ENCODE peak calls at places on chromosomes 3 and 15, in six cellular contexts. One of them, this sample, is unnamed.

GRCh38 chr3:63937661-63938651 is 25.8 kb upstream of the SCAANT1 start:
- DNase-seq in fibroblast of the aortic adventitia: no peak
- DNase-seq in B cell: no peak
- DNase-seq in natural killer cell: peak
- DNase-seq in lower leg skin: no peak
- DNase-seq in HFF-Myc: no peak
- DNase-seq in this sample: no peak

GRCh38 chr15:25508369-25509002 is 69.7 kb upstream of the UBE3A start:
- DNase-seq in HFF-Myc: no peak
- DNase-seq in fibroblast of the aortic adventitia: peak
- DNase-seq in B cell: no peak
- DNase-seq in natural killer cell: no peak
- DNase-seq in lower leg skin: no peak
- DNase-seq in this sample: peak

GRCh38 chr15:78308422-78309021 is 9.1 kb upstream of the SKIC8 start:
- DNase-seq in fibroblast of the aortic adventitia: peak
- DNase-seq in B cell: no peak
- DNase-seq in lower leg skin: peak
- DNase-seq in natural killer cell: peak
- DNase-seq in HFF-Myc: no peak
- DNase-seq in this sample: peak

GRCh38 chr3:157175678-157176077 is 15.7 kb upstream of the CCNL1 start:
- DNase-seq in fibroblast of the aortic adventitia: peak
- DNase-seq in HFF-Myc: no peak
- DNase-seq in natural killer cell: no peak
- DNase-seq in lower leg skin: peak
- DNase-seq in B cell: no peak
- DNase-seq in this sample: peak

GRCh38 chr15:96122077-96123027 is 208.1 kb upstream of the NR2F2 start:
- DNase-seq in fibroblast of the aortic adventitia: no peak
- DNase-seq in B cell: no peak
- DNase-seq in lower leg skin: no peak
- DNase-seq in HFF-Myc: no peak
- DNase-seq in natural killer cell: no peak
- DNase-seq in this sample: no peak

GRCh38 chr15:68599560-68600071 is 20.8 kb downstream of the CORO2B start:
- DNase-seq in natural killer cell: no peak
- DNase-seq in fibroblast of the aortic adventitia: peak
- DNase-seq in lower leg skin: no peak
- DNase-seq in B cell: no peak
- DNase-seq in HFF-Myc: peak
- DNase-seq in this sample: no peak

GRCh38 chr15:86138798-86139197 is 59.1 kb downstream of the AGBL1 start:
- DNase-seq in B cell: no peak
- DNase-seq in HFF-Myc: no peak
- DNase-seq in lower leg skin: no peak
- DNase-seq in fibroblast of the aortic adventitia: no peak
- DNase-seq in natural killer cell: no peak
- DNase-seq in this sample: no peak

GRCh38 chr3:10542518-10542917 is 37.1 kb upstream of the ATP2B2 start:
- DNase-seq in B cell: no peak
- DNase-seq in lower leg skin: no peak
- DNase-seq in fibroblast of the aortic adventitia: no peak
- DNase-seq in natural killer cell: no peak
- DNase-seq in HFF-Myc: no peak
- DNase-seq in this sample: no peak

GRCh38 chr3:149120051-149120972 is 9.1 kb upstream of the HPS3 start:
- DNase-seq in B cell: no peak
- DNase-seq in lower leg skin: no peak
- DNase-seq in fibroblast of the aortic adventitia: peak
- DNase-seq in natural killer cell: no peak
- DNase-seq in HFF-Myc: peak
- DNase-seq in this sample: no peak

GRCh38 chr3:72161870-72162617 is 377.1 kb upstream of the PROK2 start:
- DNase-seq in natural killer cell: no peak
- DNase-seq in fibroblast of the aortic adventitia: peak
- DNase-seq in B cell: no peak
- DNase-seq in lower leg skin: no peak
- DNase-seq in HFF-Myc: no peak
- DNase-seq in this sample: no peak

GRCh38 chr15:35427091-35427490 is 118.9 kb downstream of the DPH6 start:
- DNase-seq in natural killer cell: no peak
- DNase-seq in HFF-Myc: peak
- DNase-seq in fibroblast of the aortic adventitia: peak
- DNase-seq in B cell: no peak
- DNase-seq in lower leg skin: no peak
- DNase-seq in this sample: no peak

GRCh38 chr15:59384507-59384906 is 11.8 kb upstream of the MYO1E start:
- DNase-seq in B cell: no peak
- DNase-seq in natural killer cell: no peak
- DNase-seq in HFF-Myc: no peak
- DNase-seq in lower leg skin: no peak
- DNase-seq in fibroblast of the aortic adventitia: no peak
- DNase-seq in this sample: peak

GRCh38 chr15:73771380-73772095 is 18.4 kb upstream of the INSYN1 start:
- DNase-seq in lower leg skin: no peak
- DNase-seq in natural killer cell: no peak
- DNase-seq in fibroblast of the aortic adventitia: no peak
- DNase-seq in HFF-Myc: no peak
- DNase-seq in B cell: no peak
- DNase-seq in this sample: no peak

GRCh38 chr3:57755368-57756021 is 614 bp upstream of the SLMAP start:
- DNase-seq in fibroblast of the aortic adventitia: peak
- DNase-seq in B cell: no peak
- DNase-seq in HFF-Myc: no peak
- DNase-seq in lower leg skin: no peak
- DNase-seq in natural killer cell: no peak
- DNase-seq in this sample: peak

GRCh38 chr3:49792371-49793150 is 6.2 kb upstream of the IP6K1 start:
- DNase-seq in HFF-Myc: no peak
- DNase-seq in lower leg skin: no peak
- DNase-seq in natural killer cell: no peak
- DNase-seq in B cell: no peak
- DNase-seq in fibroblast of the aortic adventitia: no peak
- DNase-seq in this sample: no peak

GRCh38 chr3:41808152-41808551 is 153.8 kb downstream of the ULK4 start:
- DNase-seq in B cell: no peak
- DNase-seq in natural killer cell: no peak
- DNase-seq in fibroblast of the aortic adventitia: peak
- DNase-seq in lower leg skin: no peak
- DNase-seq in HFF-Myc: peak
- DNase-seq in this sample: no peak

GRCh38 chr3:38086496-38086895 is 47.5 kb downstream of the DLEC1 start:
- DNase-seq in lower leg skin: no peak
- DNase-seq in fibroblast of the aortic adventitia: no peak
- DNase-seq in HFF-Myc: no peak
- DNase-seq in B cell: no peak
- DNase-seq in natural killer cell: no peak
- DNase-seq in this sample: no peak

GRCh38 chr3:67646586-67647234 is 7.7 kb downstream of the SUCLG2 start:
- DNase-seq in natural killer cell: no peak
- DNase-seq in fibroblast of the aortic adventitia: peak
- DNase-seq in HFF-Myc: no peak
- DNase-seq in B cell: no peak
- DNase-seq in lower leg skin: no peak
- DNase-seq in this sample: no peak

GRCh38 chr3:123188058-123188457 is 13.7 kb upstream of the SEC22A start:
- DNase-seq in B cell: no peak
- DNase-seq in lower leg skin: no peak
- DNase-seq in natural killer cell: no peak
- DNase-seq in HFF-Myc: no peak
- DNase-seq in fibroblast of the aortic adventitia: peak
- DNase-seq in this sample: no peak

GRCh38 chr3:195302436-195302835 is 31.5 kb upstream of the XXYLT1 start:
- DNase-seq in lower leg skin: no peak
- DNase-seq in B cell: no peak
- DNase-seq in natural killer cell: no peak
- DNase-seq in HFF-Myc: no peak
- DNase-seq in fibroblast of the aortic adventitia: no peak
- DNase-seq in this sample: no peak

GRCh38 chr3:12722205-12722604 is 36.9 kb downstream of the TMEM40 start:
- DNase-seq in B cell: no peak
- DNase-seq in HFF-Myc: no peak
- DNase-seq in natural killer cell: no peak
- DNase-seq in fibroblast of the aortic adventitia: no peak
- DNase-seq in lower leg skin: no peak
- DNase-seq in this sample: no peak

GRCh38 chr3:13543251-13543650 is 5.7 kb upstream of the FBLN2 start:
- DNase-seq in HFF-Myc: no peak
- DNase-seq in B cell: no peak
- DNase-seq in natural killer cell: no peak
- DNase-seq in fibroblast of the aortic adventitia: peak
- DNase-seq in lower leg skin: peak
- DNase-seq in this sample: no peak

GRCh38 chr3:99330281-99330680 is 308.1 kb upstream of the COL8A1 start:
- DNase-seq in natural killer cell: no peak
- DNase-seq in fibroblast of the aortic adventitia: peak
- DNase-seq in B cell: no peak
- DNase-seq in HFF-Myc: no peak
- DNase-seq in lower leg skin: no peak
- DNase-seq in this sample: no peak

GRCh38 chr3:32435911-32436815 is 44.5 kb downstream of the CMTM7 start:
- DNase-seq in fibroblast of the aortic adventitia: peak
- DNase-seq in B cell: no peak
- DNase-seq in HFF-Myc: no peak
- DNase-seq in lower leg skin: peak
- DNase-seq in natural killer cell: no peak
- DNase-seq in this sample: no peak

GRCh38 chr3:149276621-149277020 is 55.0 kb upstream of the CP start:
- DNase-seq in fibroblast of the aortic adventitia: no peak
- DNase-seq in HFF-Myc: no peak
- DNase-seq in lower leg skin: no peak
- DNase-seq in natural killer cell: no peak
- DNase-seq in B cell: no peak
- DNase-seq in this sample: no peak

GRCh38 chr3:14497321-14497720 is 42.8 kb downstream of the GRIP2 start:
- DNase-seq in B cell: no peak
- DNase-seq in lower leg skin: no peak
- DNase-seq in fibroblast of the aortic adventitia: no peak
- DNase-seq in HFF-Myc: no peak
- DNase-seq in natural killer cell: no peak
- DNase-seq in this sample: no peak

DNA sequence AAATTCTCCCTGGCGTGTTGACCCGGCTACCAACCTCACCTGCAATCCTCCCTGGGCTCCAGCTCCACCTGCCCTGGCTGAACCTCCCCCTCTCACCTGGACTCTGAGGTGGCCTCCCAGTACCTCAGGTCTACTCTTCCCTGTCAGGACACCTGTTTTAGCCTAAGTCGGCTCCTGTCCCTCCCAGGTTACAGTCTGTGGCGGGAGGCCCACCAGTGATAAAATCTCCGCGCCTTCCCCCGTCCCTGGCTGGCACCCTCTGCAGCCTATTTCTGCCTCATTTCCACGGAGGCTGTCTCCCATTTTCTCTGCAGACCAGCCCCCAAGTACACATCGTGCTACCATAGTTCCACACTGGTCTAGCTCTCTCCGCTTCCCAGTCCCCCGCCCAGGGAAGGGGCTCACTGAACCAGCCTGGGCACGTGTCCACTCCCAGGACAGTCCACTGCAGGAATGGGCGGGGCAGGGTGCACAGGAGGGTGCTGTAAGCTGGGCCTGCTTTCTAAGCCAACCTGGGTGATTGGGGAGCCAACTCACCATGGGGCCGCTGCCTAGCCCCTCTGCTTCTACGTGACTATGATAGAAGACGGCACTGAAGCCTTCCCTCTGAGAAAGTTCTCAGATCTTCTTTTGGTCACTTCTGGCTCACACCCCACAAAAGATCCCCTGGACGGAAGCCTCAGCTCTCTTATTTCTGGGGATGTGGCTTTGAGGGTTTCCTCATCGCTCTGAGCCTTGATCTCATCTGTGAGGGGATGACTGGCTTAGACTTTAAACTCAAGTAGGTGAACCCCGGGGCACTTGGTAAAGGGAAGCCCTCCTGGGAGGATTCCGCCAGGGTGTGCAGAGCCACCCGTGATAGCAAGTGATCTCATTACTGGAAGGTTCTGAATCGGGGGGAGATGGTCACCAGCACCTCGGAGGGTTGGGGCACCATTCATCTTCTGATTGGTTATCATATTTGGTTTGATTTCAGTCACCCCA is 96.6 kb downstream of the NSMCE3 start:
- DNase-seq in fibroblast of the aortic adventitia: no peak
- DNase-seq in lower leg skin: peak
- DNase-seq in B cell: no peak
- DNase-seq in natural killer cell: no peak
- DNase-seq in HFF-Myc: no peak
- DNase-seq in this sample: no peak
- TF ChIP-seq CTCF in fibroblast of the aortic adventitia: no peak
- TF ChIP-seq CTCF in lower leg skin: no peak
- TF ChIP-seq CTCF in B cell: no peak
- TF ChIP-seq CTCF in natural killer cell: no peak
- TF ChIP-seq CTCF in HFF-Myc: no peak
- TF ChIP-seq CTCF in this sample: no peak

GRCh38 chr3:129399145-129399894 is 29.1 kb downstream of the EFCAB12 start:
- DNase-seq in lower leg skin: peak
- DNase-seq in HFF-Myc: peak
- DNase-seq in B cell: peak
- DNase-seq in natural killer cell: peak
- DNase-seq in fibroblast of the aortic adventitia: peak
- DNase-seq in this sample: peak
- TF ChIP-seq CTCF in lower leg skin: no peak
- TF ChIP-seq CTCF in HFF-Myc: peak
- TF ChIP-seq CTCF in B cell: peak
- TF ChIP-seq CTCF in natural killer cell: peak
- TF ChIP-seq CTCF in fibroblast of the aortic adventitia: peak
- TF ChIP-seq CTCF in this sample: peak

DNA sequence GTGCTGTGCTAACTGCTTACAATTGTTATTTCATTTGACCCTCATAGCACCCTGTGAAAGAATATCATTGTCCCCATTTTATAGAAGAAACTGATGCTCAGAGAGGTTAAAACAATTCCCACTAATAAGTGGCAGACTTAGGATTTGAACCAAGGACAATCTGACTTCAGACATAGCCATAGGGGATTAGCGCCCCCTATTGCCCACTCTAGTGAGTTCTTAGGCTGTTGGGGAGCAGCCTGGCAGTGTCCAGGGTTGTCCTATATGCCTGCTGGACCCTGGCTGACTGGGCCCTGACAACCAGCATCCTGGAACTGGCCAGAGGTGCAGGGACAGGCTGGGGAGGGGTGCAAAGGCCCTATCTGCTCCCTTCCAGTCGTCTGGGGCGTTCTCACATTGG is 15.4 kb downstream of the DPH3 start:
- DNase-seq in lower leg skin: no peak
- DNase-seq in B cell: no peak
- DNase-seq in fibroblast of the aortic adventitia: peak
- DNase-seq in HFF-Myc: no peak
- DNase-seq in natural killer cell: no peak
- DNase-seq in this sample: peak
- TF ChIP-seq CTCF in lower leg skin: no peak
- TF ChIP-seq CTCF in B cell: peak
- TF ChIP-seq CTCF in fibroblast of the aortic adventitia: peak
- TF ChIP-seq CTCF in HFF-Myc: peak
- TF ChIP-seq CTCF in natural killer cell: no peak
- TF ChIP-seq CTCF in this sample: peak

DNA sequence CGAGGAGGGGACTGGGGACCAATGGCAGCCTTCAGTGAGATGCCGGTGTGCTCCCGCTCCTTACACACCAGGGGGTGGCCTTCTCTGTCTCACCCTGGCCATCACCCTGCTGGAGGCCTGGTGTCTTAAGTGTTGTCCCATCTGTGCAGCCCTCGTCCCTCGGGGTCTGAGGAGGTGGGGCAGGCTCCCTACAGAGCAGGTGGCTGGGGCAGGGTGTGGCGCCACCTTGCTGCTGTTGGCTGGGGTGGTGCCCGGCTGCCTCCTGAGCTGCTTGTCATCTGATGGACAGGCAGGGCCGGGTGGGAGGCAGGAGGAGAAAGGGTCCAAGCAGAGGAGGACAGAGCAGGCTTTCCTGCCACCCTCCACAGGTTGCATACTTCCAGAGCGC is 25.9 kb downstream of the PTPN23 start:
- DNase-seq in fibroblast of the aortic adventitia: no peak
- DNase-seq in lower leg skin: peak
- DNase-seq in HFF-Myc: no peak
- DNase-seq in natural killer cell: no peak
- DNase-seq in B cell: no peak
- DNase-seq in this sample: no peak
- TF ChIP-seq CTCF in fibroblast of the aortic adventitia: no peak
- TF ChIP-seq CTCF in lower leg skin: no peak
- TF ChIP-seq CTCF in HFF-Myc: no peak
- TF ChIP-seq CTCF in natural killer cell: no peak
- TF ChIP-seq CTCF in B cell: no peak
- TF ChIP-seq CTCF in this sample: no peak

This sample was measured in activated CD8-positive, alpha-beta T cell treated with anti-CD3 and anti-CD28 coated beads for 36 hours.